ENCODE peak calls at places on chromosomes 1 and 21, in seven cellular contexts. A is SK-N-SH, D is sigmoid colon, L is GM12891, S is transverse colon, T is breast epithelium, R is endothelial cell of umbilical vein. K is an unnamed sample.

GRCh38 chr1:3505161-3505560 is 50.7 kb downstream of the ARHGEF16 start:
- DNase-seq in S (no peak), A (no peak), R (no peak), L (no peak), D (no peak), T (no peak), K (no peak)

GRCh38 chr21:15682977-15683376 is 46.8 kb upstream of the USP25 start:
- DNase-seq in S (no peak), T (no peak), L (no peak), R (peak), A (no peak), D (no peak), K (no peak)

GRCh38 chr1:231359113-231359512 is 21.0 kb downstream of the SPRTN start:
- DNase-seq in L (no peak), T (no peak), S (no peak), D (peak), R (no peak), A (no peak), K (no peak)

GRCh38 chr1:206010101-206010500 is 6.9 kb upstream of the RAB7B start:
- DNase-seq in T (no peak), L (no peak), R (no peak), S (no peak), D (no peak), A (no peak), K (no peak)

GRCh38 chr1:225987491-225988316 is 11.4 kb downstream of the SDE2 start:
- DNase-seq in L (no peak), S (no peak), R (peak), A (peak), D (no peak), T (no peak), K (peak)

GRCh38 chr1:204067935-204068334 is 5.0 kb upstream of the SOX13 start:
- DNase-seq in D (no peak), L (no peak), A (no peak), S (no peak), T (no peak), R (no peak), K (no peak)

GRCh38 chr1:154193821-154194220 is 1.9 kb upstream of the TPM3 start:
- DNase-seq in T (peak), L (no peak), A (no peak), S (no peak), R (no peak), D (no peak), K (no peak)

GRCh38 chr1:91830242-91831131 is 55.5 kb downstream of the TGFBR3 start:
- DNase-seq in R (peak), L (no peak), D (peak), T (peak), A (no peak), S (peak), K (no peak)

GRCh38 chr1:30723296-30723897 is at the start of gene MATN1:
- DNase-seq in R (no peak), D (no peak), A (no peak), S (no peak), T (no peak), L (no peak), K (no peak)

GRCh38 chr1:19704247-19705113 is 39.8 kb downstream of the HTR6 start:
- DNase-seq in D (peak), L (peak), S (peak), A (peak), T (peak), R (peak), K (peak)

GRCh38 chr1:48870596-48870995 is 93.9 kb upstream of the BEND5 start:
- DNase-seq in L (no peak), S (no peak), D (no peak), T (no peak), A (no peak), R (no peak), K (peak)

GRCh38 chr1:11098931-11099309 is 749 bp downstream of the EXOSC10 start:
- DNase-seq in D (no peak), R (peak), S (no peak), A (no peak), T (no peak), L (no peak), K (no peak)

GRCh38 chr1:35439626-35440025 is 117.6 kb downstream of the KIAA0319L start:
- DNase-seq in A (no peak), R (no peak), S (no peak), T (no peak), L (no peak), D (no peak), K (no peak)

GRCh38 chr1:179807691-179808485 is 64.8 kb downstream of the FAM163A start:
- DNase-seq in S (no peak), L (no peak), D (no peak), T (no peak), R (peak), A (no peak), K (no peak)

GRCh38 chr1:50417487-50417886 is 5.8 kb downstream of the DMRTA2 start:
- DNase-seq in D (no peak), A (peak), T (no peak), S (no peak), R (no peak), L (no peak), K (peak)

GRCh38 chr1:98112631-98113030 is 191.8 kb upstream of the DPYD start:
- DNase-seq in L (no peak), S (no peak), R (no peak), D (no peak), A (no peak), T (no peak), K (no peak)
- TF ChIP-seq POLR2AphosphoS5 in L (no peak), S (no peak), R (no peak), D (no peak), A (no peak), T (no peak), K (no peak)

GRCh38 chr1:115829947-115830346 is 11.0 kb downstream of the NHLH2 start:
- DNase-seq in R (no peak), A (no peak), T (no peak), D (no peak), S (no peak), L (no peak), K (peak)

GRCh38 chr1:115827452-115827851 is 13.5 kb downstream of the NHLH2 start:
- DNase-seq in T (no peak), D (no peak), L (no peak), R (no peak), A (no peak), S (no peak), K (no peak)

GRCh38 chr1:115828101-115829022 is 12.6 kb downstream of the NHLH2 start:
- DNase-seq in R (peak), S (no peak), T (no peak), A (peak), L (no peak), D (peak), K (peak)

GRCh38 chr1:115829023-115829674 is 11.8 kb downstream of the NHLH2 start:
- DNase-seq in T (no peak), R (no peak), S (peak), D (peak), L (no peak), A (no peak), K (peak)

GRCh38 chr1:115826642-115827041 is 14.3 kb downstream of the NHLH2 start:
- DNase-seq in A (no peak), L (no peak), R (no peak), S (no peak), D (no peak), T (no peak), K (no peak)
- TF ChIP-seq POLR2AphosphoS5 in A (no peak), L (no peak), R (no peak), S (no peak), D (no peak), T (no peak), K (no peak)

GRCh38 chr1:12338793-12339192 is 109.0 kb downstream of the VPS13D start:
- DNase-seq in S (no peak), A (no peak), R (no peak), D (no peak), T (no peak), L (no peak), K (no peak)
- TF ChIP-seq POLR2AphosphoS5 in S (no peak), A (no peak), R (no peak), D (no peak), T (no peak), L (no peak), K (no peak)

GRCh38 chr1:40036574-40036973 is 4.0 kb upstream of the CAP1 start:
- DNase-seq in R (peak), D (peak), S (peak), A (peak), L (no peak), T (peak), K (no peak)
- TF ChIP-seq POLR2AphosphoS5 in R (no peak), D (peak), S (peak), A (peak), L (no peak), T (no peak), K (no peak)

GRCh38 chr1:66270122-66270812 is 263.7 kb upstream of the SGIP1 start:
- DNase-seq in S (no peak), A (no peak), T (no peak), R (no peak), D (peak), L (no peak), K (no peak)

GRCh38 chr1:66271904-66272254 is 262.1 kb upstream of the SGIP1 start:
- DNase-seq in A (peak), L (no peak), S (peak), T (no peak), D (peak), R (no peak), K (no peak)

GRCh38 chr1:66273674-66274073 is 260.3 kb upstream of the SGIP1 start:
- DNase-seq in L (no peak), R (no peak), D (no peak), T (no peak), S (no peak), A (no peak), K (no peak)

GRCh38 chr1:66269222-66269621 is 264.7 kb upstream of the SGIP1 start:
- DNase-seq in A (no peak), S (no peak), D (no peak), R (no peak), L (no peak), T (no peak), K (no peak)

GRCh38 chr1:66271216-66271903 is 262.6 kb upstream of the SGIP1 start:
- DNase-seq in T (peak), L (no peak), A (peak), D (peak), S (peak), R (peak), K (peak)
- TF ChIP-seq POLR2AphosphoS5 in T (no peak), L (no peak), A (peak), D (peak), S (peak), R (peak), K (no peak)

GRCh38 chr1:151171190-151171589 is 4.6 kb downstream of the TMOD4 start:
- DNase-seq in S (no peak), L (no peak), R (no peak), T (no peak), A (no peak), D (no peak), K (no peak)
- TF ChIP-seq POLR2AphosphoS5 in S (no peak), L (no peak), R (peak), T (no peak), A (no peak), D (no peak), K (no peak)